ENCODE peak calls at places on chromosome 10, in four cellular contexts. One of them, this sample, is unnamed.

GRCh38 chr10:129761166-129761565 is 202.9 kb downstream of the EBF3 start:
- DNase-seq in A549: no peak
- DNase-seq in K562: no peak
- DNase-seq in HepG2: no peak
- DNase-seq in this sample: no peak

GRCh38 chr10:13414855-13415254 is 66.8 kb upstream of the SEPHS1 start:
- DNase-seq in A549: no peak
- DNase-seq in K562: peak
- DNase-seq in HepG2: peak
- DNase-seq in this sample: peak

GRCh38 chr10:24707445-24707844 is 16.2 kb downstream of the ARHGAP21 start:
- DNase-seq in A549: no peak
- DNase-seq in K562: no peak
- DNase-seq in HepG2: no peak
- DNase-seq in this sample: no peak

GRCh38 chr10:48750019-48750418 is 65.3 kb downstream of the WDFY4 start:
- DNase-seq in A549: no peak
- DNase-seq in K562: no peak
- DNase-seq in HepG2: no peak
- DNase-seq in this sample: no peak

GRCh38 chr10:16965740-16966447 is 148.7 kb upstream of the RSU1 start:
- DNase-seq in A549: peak
- DNase-seq in K562: no peak
- DNase-seq in HepG2: peak
- DNase-seq in this sample: no peak

GRCh38 chr10:43230909-43231522 is 35.8 kb downstream of the RASGEF1A start:
- DNase-seq in A549: no peak
- DNase-seq in K562: no peak
- DNase-seq in HepG2: no peak
- DNase-seq in this sample: no peak

GRCh38 chr10:48192916-48193450 is 81.5 kb downstream of the FRMPD2 start:
- DNase-seq in A549: no peak
- DNase-seq in K562: no peak
- DNase-seq in HepG2: no peak
- DNase-seq in this sample: no peak

GRCh38 chr10:103590744-103591291 is 97.3 kb downstream of the NEURL1 start:
- DNase-seq in A549: no peak
- DNase-seq in K562: no peak
- DNase-seq in HepG2: no peak
- DNase-seq in this sample: no peak

GRCh38 chr10:12902135-12902572 is 99.4 kb downstream of the CCDC3 start:
- DNase-seq in A549: peak
- DNase-seq in K562: peak
- DNase-seq in HepG2: peak
- DNase-seq in this sample: peak

GRCh38 chr10:124541076-124541903 is 79.7 kb downstream of the LHPP start:
- DNase-seq in A549: no peak
- DNase-seq in K562: peak
- DNase-seq in HepG2: no peak
- DNase-seq in this sample: no peak

GRCh38 chr10:33160151-33160550 is 174.3 kb downstream of the NRP1 start:
- DNase-seq in A549: no peak
- DNase-seq in K562: no peak
- DNase-seq in HepG2: no peak
- DNase-seq in this sample: peak

GRCh38 chr10:132970641-132971438 is 28.5 kb upstream of the CFAP46 start:
- DNase-seq in A549: no peak
- DNase-seq in K562: no peak
- DNase-seq in HepG2: no peak
- DNase-seq in this sample: peak

GRCh38 chr10:130021373-130021950 is 57.4 kb upstream of the EBF3 start:
- DNase-seq in A549: no peak
- DNase-seq in K562: no peak
- DNase-seq in HepG2: no peak
- DNase-seq in this sample: no peak

GRCh38 chr10:24376731-24377130 is 167.8 kb downstream of the KIAA1217 start:
- DNase-seq in A549: no peak
- DNase-seq in K562: no peak
- DNase-seq in HepG2: no peak
- DNase-seq in this sample: no peak

GRCh38 chr10:33706191-33706590 is 371.7 kb upstream of the NRP1 start:
- DNase-seq in A549: no peak
- DNase-seq in K562: no peak
- DNase-seq in HepG2: no peak
- DNase-seq in this sample: no peak

GRCh38 chr10:82981137-82981723 is 1106.2 kb downstream of the NRG3 start:
- DNase-seq in A549: no peak
- DNase-seq in K562: no peak
- DNase-seq in HepG2: no peak
- DNase-seq in this sample: no peak

GRCh38 chr10:32041290-32042028 is 14.8 kb downstream of the KIF5B start:
- DNase-seq in A549: no peak
- DNase-seq in K562: no peak
- DNase-seq in HepG2: no peak
- DNase-seq in this sample: no peak

GRCh38 chr10:103695584-103696005 is 159.8 kb downstream of the SH3PXD2A start:
- DNase-seq in A549: no peak
- DNase-seq in K562: peak
- DNase-seq in HepG2: no peak
- DNase-seq in this sample: no peak

GRCh38 chr10:80713398-80713928 is 175.8 kb downstream of the SH2D4B start:
- DNase-seq in A549: no peak
- DNase-seq in K562: no peak
- DNase-seq in HepG2: no peak
- DNase-seq in this sample: no peak

GRCh38 chr10:17454181-17454800 is at the start of gene ST8SIA6:
- DNase-seq in A549: peak
- DNase-seq in K562: peak
- DNase-seq in HepG2: no peak
- DNase-seq in this sample: peak

GRCh38 chr10:63917363-63917762 is 396.2 kb downstream of the REEP3 start:
- DNase-seq in A549: no peak
- DNase-seq in K562: no peak
- DNase-seq in HepG2: no peak
- DNase-seq in this sample: no peak

GRCh38 chr10:130954326-130954905 is 357.1 kb downstream of the TCERG1L start:
- DNase-seq in A549: no peak
- DNase-seq in K562: no peak
- DNase-seq in HepG2: no peak
- DNase-seq in this sample: no peak

GRCh38 chr10:24346877-24347505 is 138.1 kb downstream of the KIAA1217 start:
- DNase-seq in A549: no peak
- DNase-seq in K562: no peak
- DNase-seq in HepG2: no peak
- DNase-seq in this sample: no peak

GRCh38 chr10:31698169-31698890 is 230.3 kb downstream of the ARHGAP12 start:
- DNase-seq in A549: no peak
- DNase-seq in K562: no peak
- DNase-seq in HepG2: no peak
- DNase-seq in this sample: no peak

GRCh38 chr10:58475322-58476277 is 37.1 kb upstream of the BICC1 start:
- DNase-seq in A549: no peak
- DNase-seq in K562: no peak
- DNase-seq in HepG2: no peak
- DNase-seq in this sample: no peak

GRCh38 chr10:98125940-98126631 is 8.4 kb upstream of the R3HCC1L start:
- DNase-seq in A549: no peak
- DNase-seq in K562: no peak
- DNase-seq in HepG2: no peak
- DNase-seq in this sample: no peak

GRCh38 chr10:44567471-44567870 is 182.6 kb upstream of the CXCL12 start:
- DNase-seq in A549: no peak
- DNase-seq in K562: no peak
- DNase-seq in HepG2: no peak
- DNase-seq in this sample: no peak

GRCh38 chr10:53071505-53072125 is 299.0 kb upstream of the MBL2 start:
- DNase-seq in A549: no peak
- DNase-seq in K562: no peak
- DNase-seq in HepG2: no peak
- DNase-seq in this sample: no peak

GRCh38 chr10:110414563-110415309 is 83.0 kb upstream of the DUSP5 start:
- DNase-seq in A549: peak
- DNase-seq in K562: no peak
- DNase-seq in HepG2: peak
- DNase-seq in this sample: no peak

GRCh38 chr10:101880190-101880573 is 36.6 kb upstream of the KCNIP2 start:
- DNase-seq in A549: no peak
- DNase-seq in K562: no peak
- DNase-seq in HepG2: no peak
- DNase-seq in this sample: no peak

GRCh38 chr10:59240581-59241183 is 64.2 kb downstream of the PHYHIPL start:
- DNase-seq in A549: no peak
- DNase-seq in K562: peak
- DNase-seq in HepG2: peak
- DNase-seq in this sample: no peak

GRCh38 chr10:33155720-33156638 is 178.5 kb downstream of the NRP1 start:
- DNase-seq in A549: peak
- DNase-seq in K562: peak
- DNase-seq in HepG2: peak
- DNase-seq in this sample: no peak

GRCh38 chr10:83538047-83538446 is 601.3 kb upstream of the GHITM start:
- DNase-seq in A549: no peak
- DNase-seq in K562: no peak
- DNase-seq in HepG2: no peak
- DNase-seq in this sample: no peak

GRCh38 chr10:3539696-3540383 is 245.2 kb downstream of the KLF6 start:
- DNase-seq in A549: no peak
- DNase-seq in K562: no peak
- DNase-seq in HepG2: no peak
- DNase-seq in this sample: no peak

GRCh38 chr10:102344067-102344466 is 51.4 kb upstream of the NFKB2 start:
- DNase-seq in A549: no peak
- DNase-seq in K562: no peak
- DNase-seq in HepG2: no peak
- DNase-seq in this sample: no peak

GRCh38 chr10:71092812-71093391 is 119.5 kb upstream of the UNC5B start:
- DNase-seq in A549: no peak
- DNase-seq in K562: no peak
- DNase-seq in HepG2: no peak
- DNase-seq in this sample: no peak
- TF ChIP-seq HMGXB4 in A549: no peak
- TF ChIP-seq HMGXB4 in K562: no peak
- TF ChIP-seq HMGXB4 in HepG2: no peak
- TF ChIP-seq HMGXB4 in this sample: no peak

GRCh38 chr10:62599161-62599560 is 205.4 kb upstream of the ADO start:
- DNase-seq in A549: no peak
- DNase-seq in K562: no peak
- DNase-seq in HepG2: no peak
- DNase-seq in this sample: no peak

GRCh38 chr10:62597226-62597625 is 207.3 kb upstream of the ADO start:
- DNase-seq in A549: no peak
- DNase-seq in K562: no peak
- DNase-seq in HepG2: no peak
- DNase-seq in this sample: no peak

GRCh38 chr10:62590305-62590704 is 214.2 kb upstream of the ADO start:
- DNase-seq in A549: no peak
- DNase-seq in K562: no peak
- DNase-seq in HepG2: no peak
- DNase-seq in this sample: no peak

GRCh38 chr10:62589689-62590088 is 214.8 kb upstream of the ADO start:
- DNase-seq in A549: no peak
- DNase-seq in K562: no peak
- DNase-seq in HepG2: no peak
- DNase-seq in this sample: no peak

GRCh38 chr10:62594093-62594520 is 210.4 kb upstream of the ADO start:
- DNase-seq in A549: peak
- DNase-seq in K562: peak
- DNase-seq in HepG2: peak
- DNase-seq in this sample: peak
- TF ChIP-seq HMGXB4 in A549: no peak
- TF ChIP-seq HMGXB4 in K562: no peak
- TF ChIP-seq HMGXB4 in HepG2: no peak
- TF ChIP-seq HMGXB4 in this sample: no peak

GRCh38 chr10:88901610-88902327 is 21.7 kb downstream of the STAMBPL1 start:
- DNase-seq in A549: no peak
- DNase-seq in K562: no peak
- DNase-seq in HepG2: no peak
- DNase-seq in this sample: no peak
- TF ChIP-seq HMGXB4 in A549: no peak
- TF ChIP-seq HMGXB4 in K562: no peak
- TF ChIP-seq HMGXB4 in HepG2: no peak
- TF ChIP-seq HMGXB4 in this sample: no peak

GRCh38 chr10:69326692-69327091 is 48.4 kb downstream of the HK1 start:
- DNase-seq in A549: no peak
- DNase-seq in K562: no peak
- DNase-seq in HepG2: no peak
- DNase-seq in this sample: no peak

GRCh38 chr10:69328346-69328687 is 50.0 kb downstream of the HK1 start:
- DNase-seq in A549: no peak
- DNase-seq in K562: no peak
- DNase-seq in HepG2: no peak
- DNase-seq in this sample: no peak

GRCh38 chr10:69324583-69324982 is 46.3 kb downstream of the HK1 start:
- DNase-seq in A549: no peak
- DNase-seq in K562: no peak
- DNase-seq in HepG2: no peak
- DNase-seq in this sample: no peak

GRCh38 chr10:69329721-69330178 is 51.5 kb downstream of the HK1 start:
- DNase-seq in A549: no peak
- DNase-seq in K562: no peak
- DNase-seq in HepG2: no peak
- DNase-seq in this sample: peak

GRCh38 chr10:69327463-69328345 is 49.4 kb downstream of the HK1 start:
- DNase-seq in A549: no peak
- DNase-seq in K562: no peak
- DNase-seq in HepG2: no peak
- DNase-seq in this sample: no peak
- TF ChIP-seq HMGXB4 in A549: no peak
- TF ChIP-seq HMGXB4 in K562: no peak
- TF ChIP-seq HMGXB4 in HepG2: no peak
- TF ChIP-seq HMGXB4 in this sample: no peak

DNA sequence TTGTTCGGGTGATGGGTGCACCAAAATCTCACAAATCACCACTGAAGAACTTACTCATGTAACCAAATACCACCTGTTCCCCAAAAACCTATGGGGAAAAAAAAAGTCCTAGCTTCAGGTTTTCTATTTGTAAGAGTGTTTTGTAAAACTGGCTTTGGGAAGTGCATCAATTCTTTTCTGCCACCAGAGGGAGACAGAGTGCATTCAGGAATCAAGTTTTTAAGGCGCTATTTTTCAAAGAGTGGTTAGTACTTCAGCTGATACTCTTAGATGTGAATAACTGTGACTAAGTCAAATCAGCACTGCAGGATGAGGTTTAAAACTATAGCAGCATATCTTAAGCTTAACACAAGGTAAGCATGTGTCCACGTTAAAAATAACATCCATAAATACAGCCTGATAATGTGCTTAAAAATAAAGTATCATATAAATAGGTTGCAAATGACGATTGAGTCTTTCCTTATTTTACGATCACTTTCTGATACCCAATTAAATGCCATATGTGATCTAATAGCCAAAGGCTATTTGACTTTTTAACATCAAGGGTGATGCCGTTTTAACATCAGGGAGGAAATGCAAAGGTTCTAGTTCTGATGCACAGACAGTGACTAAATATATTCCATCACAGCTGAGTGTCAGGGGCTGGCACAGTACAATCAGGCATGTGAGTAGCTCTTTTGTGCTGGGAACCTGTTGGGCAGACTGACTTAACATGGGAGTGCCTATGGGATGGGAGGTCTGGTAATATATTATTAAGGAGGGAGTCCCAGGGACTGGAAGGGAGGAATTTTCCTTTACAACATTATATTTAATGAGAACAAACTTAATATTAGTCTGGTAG is 10.6 kb upstream of the LYZL2 start:
- DNase-seq in A549: peak
- DNase-seq in K562: peak
- DNase-seq in HepG2: peak
- DNase-seq in this sample: no peak
- TF ChIP-seq HMGXB4 in A549: no peak
- TF ChIP-seq HMGXB4 in K562: no peak
- TF ChIP-seq HMGXB4 in HepG2: peak
- TF ChIP-seq HMGXB4 in this sample: no peak

This sample was measured in WTC11.